ENCODE peak calls at places on chromosomes 4 and X, in ten cellular contexts. B is globus pallidus, D is bronchial epithelial cell, J is K562, K is Kasumi-1, L is iPS DF 19.7, H is hippocampal formation, C is GM03348, R is sigmoid colon, G is IMR-90. I is an unnamed sample.

GRCh38 chrX:9677098-9677739 is 88.4 kb downstream of the GPR143 start:
- DNase-seq in D (peak; percentile 65), J (no peak), R (peak; percentile 78), B (no peak), K (no peak), L (no peak), G (peak; percentile 64), C (no peak), H (no peak), I (no peak)

GRCh38 chr4:177448850-177449249 is 6.6 kb upstream of the AGA start:
- DNase-seq in L (no peak), H (no peak), R (no peak), C (no peak), J (no peak), B (no peak), K (no peak), G (peak; percentile 77), D (no peak), I (no peak)

GRCh38 chrX:153598541-153599191 is at the start of gene CCNQ:
- DNase-seq in R (no peak), L (no peak), J (peak; percentile 29), C (peak; percentile 40), G (peak; percentile 10), D (no peak), H (no peak), B (peak; percentile 12), K (peak; percentile 61), I (peak; percentile 25)

GRCh38 chrX:108091878-108092291 is 307 bp downstream of the ATG4A start:
- DNase-seq in H (no peak), D (peak; percentile 21), B (no peak), C (peak; percentile 4), R (no peak), J (peak; percentile 44), G (no peak), L (no peak), K (peak; percentile 36), I (no peak)

GRCh38 chr4:153197301-153197700 is 6.9 kb upstream of the TRIM2 start:
- DNase-seq in C (no peak), J (no peak), L (no peak), D (no peak), B (no peak), K (no peak), G (no peak), H (no peak), R (peak; percentile 18), I (no peak)

GRCh38 chr4:158778712-158779111 is 9.9 kb downstream of the FNIP2 start:
- DNase-seq in J (no peak), L (no peak), H (no peak), D (peak; percentile 87), B (no peak), K (no peak), C (no peak), G (no peak), R (no peak), I (no peak)

GRCh38 chrX:101925733-101926132 is 6.1 kb downstream of the ZMAT1 start:
- DNase-seq in G (no peak), R (no peak), C (no peak), D (no peak), L (no peak), K (no peak), H (no peak), J (no peak), B (no peak), I (no peak)

GRCh38 chr4:158255727-158256324 is 45.5 kb downstream of the TMEM144 start:
- DNase-seq in B (peak; percentile 80), L (no peak), R (no peak), K (peak; percentile 60), C (peak; percentile 52), H (no peak), G (peak; percentile 70), D (peak; percentile 52), J (peak; percentile 16), I (no peak)

GRCh38 chr4:128286474-128287158 is 997 bp downstream of the PGRMC2 start:
- DNase-seq in B (no peak), G (peak; percentile 61), K (peak; percentile 50), H (no peak), D (peak; percentile 68), R (no peak), C (peak; percentile 60), L (no peak), J (peak; percentile 33), I (no peak)

GRCh38 chr4:25180524-25181131 is 20.4 kb upstream of the SEPSECS start:
- DNase-seq in K (peak; percentile 68), B (no peak), J (peak; percentile 56), G (peak; percentile 46), H (no peak), C (peak; percentile 49), R (no peak), L (no peak), D (peak; percentile 51), I (peak; percentile 19)

GRCh38 chrX:11010476-11010875 is 100.7 kb upstream of the HCCS start:
- DNase-seq in C (no peak), H (no peak), G (peak; percentile 13), L (no peak), K (no peak), J (no peak), B (no peak), R (no peak), D (peak; percentile 59), I (no peak)

GRCh38 chr4:67468801-67469200 is 76.5 kb downstream of the CENPC start:
- DNase-seq in G (no peak), K (no peak), J (no peak), R (no peak), L (no peak), D (no peak), B (no peak), H (no peak), C (no peak), I (no peak)

GRCh38 chrX:21778236-21778635 is 20.3 kb upstream of the SMPX start:
- DNase-seq in D (no peak), K (no peak), R (no peak), H (no peak), G (no peak), B (no peak), L (peak; percentile 9), J (no peak), C (no peak), I (no peak)

GRCh38 chr4:99945718-99946345 is 586 bp downstream of the DNAJB14 start:
- DNase-seq in J (peak; percentile 44), K (peak; percentile 20), G (peak; percentile 21), C (peak; percentile 66), L (no peak), D (no peak), H (no peak), R (peak; percentile 66), B (peak; percentile 42), I (no peak)

GRCh38 chrX:132125906-132126305 is 1.9 kb downstream of the FRMD7 start:
- DNase-seq in B (no peak), C (no peak), H (no peak), D (no peak), G (no peak), K (no peak), R (no peak), L (no peak), J (no peak), I (no peak)

GRCh38 chr4:115110191-115111166 is 2.9 kb downstream of the NDST4 start:
- DNase-seq in D (no peak), K (no peak), C (no peak), G (no peak), L (no peak), H (no peak), B (no peak), R (no peak), J (no peak), I (no peak)

GRCh38 chr4:139453041-139453370 is 915 bp upstream of the RAB33B start:
- DNase-seq in J (no peak), H (no peak), G (no peak), C (no peak), D (peak; percentile 77), B (no peak), K (peak; percentile 84), R (no peak), L (peak; percentile 40), I (peak; percentile 63)

GRCh38 chr4:169617306-169617705 is 3.1 kb upstream of the CLCN3 start:
- DNase-seq in H (no peak), D (no peak), K (no peak), C (no peak), L (no peak), B (no peak), J (no peak), R (no peak), G (no peak), I (no peak)

GRCh38 chr4:168769416-168769815 is 240.6 kb downstream of the CBR4 start:
- DNase-seq in G (peak; percentile 80), J (no peak), D (peak; percentile 58), R (no peak), B (no peak), C (peak; percentile 54), K (no peak), L (no peak), H (no peak), I (no peak)

GRCh38 chrX:125395626-125396025 is 76.0 kb downstream of the TEX13C start:
- DNase-seq in G (no peak), D (no peak), K (no peak), R (no peak), B (no peak), H (no peak), L (no peak), C (no peak), J (no peak), I (no peak)

GRCh38 chr4:3640587-3640962 is 108.4 kb upstream of the LRPAP1 start:
- DNase-seq in D (no peak), C (peak; percentile 39), L (no peak), G (peak; percentile 4), B (no peak), J (peak; percentile 30), K (no peak), R (no peak), H (no peak), I (no peak)

GRCh38 chr4:118345813-118346212 is 7.0 kb downstream of the PRSS12 start:
- DNase-seq in K (no peak), R (no peak), G (peak; percentile 46), L (no peak), J (no peak), C (no peak), B (no peak), H (no peak), D (peak; percentile 78), I (no peak)

GRCh38 chr4:77990904-77991358 is 66.2 kb upstream of the FRAS1 start:
- DNase-seq in H (no peak), J (no peak), R (no peak), G (no peak), D (peak; percentile 25), L (no peak), C (no peak), B (no peak), K (no peak), I (no peak)

GRCh38 chr4:12729384-12729783 is 754.8 kb downstream of the RAB28 start:
- DNase-seq in J (peak; percentile 47), C (peak; percentile 29), G (peak; percentile 15), L (no peak), H (no peak), K (peak; percentile 54), R (no peak), D (peak; percentile 21), B (no peak), I (no peak)

GRCh38 chr4:71189471-71189870 is 149.3 kb upstream of the SLC4A4 start:
- DNase-seq in R (no peak), J (no peak), D (peak; percentile 47), G (peak; percentile 86), L (no peak), K (no peak), B (no peak), H (no peak), C (no peak), I (no peak)

I was measured in activated CD8-positive, alpha-beta memory T cell treated with anti-CD3 and anti-CD28 coated beads, Interleukin-2, amount 50 U/mL, for 4 hours.